ENCODE peak calls at places on chromosomes 3 and 15, in nine cellular contexts. D is chondrocyte; N is activated CD4-positive, alpha-beta T cell treated with anti-CD3 and anti-CD28 coated beads, Interleukin-2, amount 10 ng/mL, durations not matched to agents 7 days and 5 days; J is GM18507; B is NCI-H187; C is stimulated activated CD4-positive, alpha-beta T cell treated with anti-CD3 and anti-CD28 coated beads, Interleukin-1b, Interleukin-23, amount 100 ng/mL, for 24 hours; V is T-cell; F is DMS153; T is NCI-H82. Z is an unnamed sample.

GRCh38 chr15:63234479-63234878 is 42.9 kb upstream of the APH1B start:
- DNase-seq in D (no peak), N (no peak), J (no peak), B (no peak), C (no peak), V (no peak), F (no peak), T (no peak), Z (no peak)

GRCh38 chr3:139433089-139433488 is 43.2 kb downstream of the RBP2 start:
- DNase-seq in D (no peak), N (no peak), J (no peak), B (no peak), C (no peak), V (no peak), F (no peak), T (no peak), Z (no peak)

GRCh38 chr3:85254738-85255137 is 295.9 kb downstream of the CADM2 start:
- DNase-seq in D (no peak), N (no peak), J (no peak), B (no peak), C (no peak), V (no peak), F (no peak), T (no peak), Z (no peak)

GRCh38 chr3:36597422-36597821 is 166.9 kb downstream of the DCLK3 start:
- DNase-seq in D (no peak), N (no peak), J (no peak), B (no peak), C (no peak), V (no peak), F (no peak), T (peak), Z (no peak)

GRCh38 chr3:190498293-190498692 is 15.6 kb upstream of the IL1RAP start:
- DNase-seq in D (no peak), N (no peak), J (no peak), B (no peak), C (no peak), V (no peak), F (no peak), T (no peak), Z (no peak)

GRCh38 chr15:39582286-39582976 is 1.6 kb downstream of the THBS1 start:
- DNase-seq in D (no peak), N (no peak), J (no peak), B (no peak), C (no peak), V (no peak), F (no peak), T (no peak), Z (no peak)

GRCh38 chr3:71905426-71905825 is 120.5 kb upstream of the PROK2 start:
- DNase-seq in D (no peak), N (no peak), J (peak), B (no peak), C (no peak), V (no peak), F (no peak), T (no peak), Z (no peak)

GRCh38 chr3:54870423-54870822 is 57.4 kb downstream of the LRTM1 start:
- DNase-seq in D (no peak), N (no peak), J (no peak), B (no peak), C (no peak), V (no peak), F (no peak), T (peak), Z (no peak)

GRCh38 chr3:38587548-38588131 is 61.8 kb downstream of the SCN5A start:
- DNase-seq in D (peak), N (peak), J (no peak), B (no peak), C (no peak), V (no peak), F (no peak), T (no peak), Z (no peak)

GRCh38 chr15:56244237-56244810 is 645 bp upstream of the RFX7 start:
- DNase-seq in D (no peak), N (peak), J (no peak), B (no peak), C (no peak), V (no peak), F (peak), T (peak), Z (peak)

GRCh38 chr3:42699511-42699971 is 3.1 kb downstream of the HHATL start:
- DNase-seq in D (no peak), N (no peak), J (no peak), B (no peak), C (no peak), V (no peak), F (no peak), T (no peak), Z (no peak)

GRCh38 chr15:94042163-94042954 is 189.0 kb upstream of the MCTP2 start:
- DNase-seq in D (no peak), N (no peak), J (no peak), B (no peak), C (no peak), V (no peak), F (no peak), T (no peak), Z (no peak)

GRCh38 chr3:46695962-46696922 is 2.8 kb upstream of the ALS2CL start:
- DNase-seq in D (no peak), N (no peak), J (no peak), B (no peak), C (no peak), V (no peak), F (no peak), T (no peak), Z (no peak)

GRCh38 chr3:184472723-184473419 is 88.7 kb upstream of the EPHB3 start:
- DNase-seq in D (no peak), N (no peak), J (no peak), B (no peak), C (no peak), V (no peak), F (peak), T (no peak), Z (no peak)

GRCh38 chr3:53821631-53822068 is 24.6 kb downstream of the CHDH start:
- DNase-seq in D (no peak), N (no peak), J (no peak), B (no peak), C (no peak), V (no peak), F (no peak), T (no peak), Z (no peak)

GRCh38 chr3:39125837-39126500 is 18.5 kb downstream of the TTC21A start:
- DNase-seq in D (peak), N (no peak), J (no peak), B (no peak), C (no peak), V (no peak), F (no peak), T (no peak), Z (no peak)

GRCh38 chr3:123385072-123385471 is 63.8 kb downstream of the ADCY5 start:
- DNase-seq in D (no peak), N (no peak), J (no peak), B (no peak), C (no peak), V (no peak), F (no peak), T (peak), Z (no peak)

GRCh38 chr3:158728851-158729250 is 3.4 kb downstream of the RARRES1 start:
- DNase-seq in D (no peak), N (no peak), J (no peak), B (no peak), C (no peak), V (no peak), F (no peak), T (no peak), Z (no peak)

GRCh38 chr15:51046799-51047449 is 47.8 kb downstream of the TNFAIP8L3 start:
- DNase-seq in D (no peak), N (no peak), J (no peak), B (no peak), C (no peak), V (no peak), F (no peak), T (no peak), Z (no peak)

GRCh38 chr3:125916376-125916978 is 52.5 kb upstream of the ROPN1B start:
- DNase-seq in D (peak), N (peak), J (peak), B (peak), C (peak), V (peak), F (no peak), T (peak), Z (peak)

GRCh38 chr3:5016218-5017161 is 37.3 kb downstream of the BHLHE40 start:
- DNase-seq in D (no peak), N (peak), J (no peak), B (no peak), C (no peak), V (peak), F (no peak), T (no peak), Z (no peak)